ENCODE peak calls at places on chromosomes 16 and 17, in four cellular contexts. One of them, this sample, is unnamed.

GRCh38 chr17:81322271-81323082 is 27.4 kb upstream of the SLC38A10 start:
- DNase-seq in HAP-1: no peak
- DNase-seq in BJ: no peak
- DNase-seq in fibroblast of the conjunctiva: no peak
- DNase-seq in this sample: no peak

GRCh38 chr17:73050797-73051196 is 41.7 kb downstream of the SLC39A11 start:
- DNase-seq in HAP-1: no peak
- DNase-seq in BJ: no peak
- DNase-seq in fibroblast of the conjunctiva: no peak
- DNase-seq in this sample: no peak

GRCh38 chr17:78426293-78426879 is 47.9 kb downstream of the PGS1 start:
- DNase-seq in HAP-1: no peak
- DNase-seq in BJ: no peak
- DNase-seq in fibroblast of the conjunctiva: no peak
- DNase-seq in this sample: peak

GRCh38 chr17:55456307-55457240 is 34.9 kb upstream of the MMD start:
- DNase-seq in HAP-1: no peak
- DNase-seq in BJ: no peak
- DNase-seq in fibroblast of the conjunctiva: no peak
- DNase-seq in this sample: no peak

GRCh38 chr17:44144966-44145739 is 3.4 kb downstream of the HROB start:
- DNase-seq in HAP-1: no peak
- DNase-seq in BJ: no peak
- DNase-seq in fibroblast of the conjunctiva: no peak
- DNase-seq in this sample: no peak

GRCh38 chr16:4936181-4936990 is 562 bp downstream of the PPL start:
- DNase-seq in HAP-1: peak
- DNase-seq in BJ: no peak
- DNase-seq in fibroblast of the conjunctiva: no peak
- DNase-seq in this sample: no peak

GRCh38 chr16:84481051-84481735 is 23.3 kb downstream of the MEAK7 start:
- DNase-seq in HAP-1: no peak
- DNase-seq in BJ: no peak
- DNase-seq in fibroblast of the conjunctiva: no peak
- DNase-seq in this sample: no peak

GRCh38 chr17:8016632-8017424 is 14.4 kb downstream of the GUCY2D start:
- DNase-seq in HAP-1: peak
- DNase-seq in BJ: no peak
- DNase-seq in fibroblast of the conjunctiva: peak
- DNase-seq in this sample: no peak

GRCh38 chr16:69241911-69242310 is 54.9 kb downstream of the SNTB2 start:
- DNase-seq in HAP-1: no peak
- DNase-seq in BJ: no peak
- DNase-seq in fibroblast of the conjunctiva: peak
- DNase-seq in this sample: no peak

GRCh38 chr17:80060629-80061028 is 24.2 kb downstream of the CCDC40 start:
- DNase-seq in HAP-1: no peak
- DNase-seq in BJ: no peak
- DNase-seq in fibroblast of the conjunctiva: no peak
- DNase-seq in this sample: no peak

This sample was measured in dorsolateral prefrontal cortex.